ENCODE peak calls at places on chromosomes 1 and 21, in seven cellular contexts. Q is heart left ventricle, D is K562, I is A549, T is prostate gland, N is HCT116, L is uterus. X is an unnamed sample.

GRCh38 chr21:36203603-36203889 is 46.9 kb downstream of the DOP1B start:
- DNase-seq in D (no peak), N (peak), T (no peak), L (no peak), Q (no peak), I (peak), X (no peak)

GRCh38 chr1:70827030-70827429 is 220.6 kb downstream of the PTGER3 start:
- DNase-seq in Q (no peak), N (no peak), I (no peak), D (no peak), L (no peak), T (no peak), X (no peak)

GRCh38 chr1:154956557-154956956 is 658 bp upstream of the PBXIP1 start:
- DNase-seq in T (no peak), Q (no peak), D (no peak), L (no peak), I (no peak), N (no peak), X (no peak)

GRCh38 chr1:44536357-44536756 is 131.3 kb downstream of the RNF220 start:
- DNase-seq in L (no peak), I (no peak), D (no peak), N (no peak), Q (no peak), T (no peak), X (no peak)

GRCh38 chr1:225004396-225004795 is 74.9 kb downstream of the DNAH14 start:
- DNase-seq in N (no peak), Q (no peak), L (no peak), I (peak), T (no peak), D (no peak), X (no peak)

GRCh38 chr1:54275349-54275748 is 75.4 kb downstream of the MRPL37 start:
- DNase-seq in T (peak), Q (peak), L (peak), I (no peak), D (no peak), N (no peak), X (peak)

GRCh38 chr1:6922096-6922931 is 137.1 kb downstream of the CAMTA1 start:
- DNase-seq in L (peak), D (no peak), N (no peak), T (peak), I (no peak), Q (peak), X (peak)

GRCh38 chr21:32331444-32332305 is 33.0 kb downstream of the MRAP start:
- DNase-seq in T (no peak), N (no peak), Q (no peak), D (no peak), I (no peak), L (no peak), X (peak)

GRCh38 chr1:168693197-168693871 is 35.7 kb downstream of the DPT start:
- DNase-seq in Q (no peak), T (no peak), N (no peak), I (no peak), L (no peak), D (no peak), X (no peak)

GRCh38 chr1:41359211-41360073 is 1.8 kb upstream of the FOXO6 start:
- DNase-seq in T (no peak), L (peak), N (no peak), Q (no peak), I (no peak), D (no peak), X (peak)

GRCh38 chr1:93964777-93965200 is 55.6 kb upstream of the GCLM start:
- DNase-seq in N (no peak), Q (no peak), T (no peak), L (no peak), D (no peak), I (peak), X (no peak)

GRCh38 chr1:212974735-212975606 is 24.6 kb downstream of the VASH2 start:
- DNase-seq in D (no peak), Q (no peak), I (no peak), T (no peak), N (no peak), L (no peak), X (no peak)

GRCh38 chr21:45405819-45406762 is 1.1 kb downstream of the COL18A1 start:
- DNase-seq in L (no peak), I (peak), Q (no peak), N (no peak), D (no peak), T (no peak), X (no peak)

GRCh38 chr1:214276786-214277185 is 4.2 kb upstream of the SMYD2 start:
- DNase-seq in D (no peak), N (no peak), I (no peak), L (no peak), Q (no peak), T (no peak), X (no peak)

GRCh38 chr1:185880779-185881333 is 146.7 kb downstream of the HMCN1 start:
- DNase-seq in D (no peak), N (no peak), L (no peak), Q (peak), T (no peak), I (no peak), X (no peak)

GRCh38 chr1:183205196-183205781 is 19.2 kb downstream of the LAMC2 start:
- DNase-seq in L (no peak), D (no peak), T (no peak), N (no peak), I (no peak), Q (no peak), X (no peak)

GRCh38 chr1:218933526-218933925 is 240.2 kb upstream of the LYPLAL1 start:
- DNase-seq in Q (no peak), T (no peak), D (no peak), I (no peak), L (no peak), N (no peak), X (no peak)

GRCh38 chr21:17051054-17051453 is 461.8 kb upstream of the CXADR start:
- DNase-seq in N (no peak), L (no peak), I (no peak), Q (no peak), T (no peak), D (no peak), X (no peak)

GRCh38 chr21:34593423-34593822 is 21.5 kb downstream of the RCAN1 start:
- DNase-seq in I (no peak), N (no peak), L (no peak), D (no peak), Q (no peak), T (no peak), X (no peak)

GRCh38 chr21:31218830-31219608 is 125.0 kb downstream of the TIAM1 start:
- DNase-seq in Q (peak), L (peak), D (no peak), N (peak), I (no peak), T (peak), X (no peak)

GRCh38 chr1:39110325-39110851 is 84.2 kb downstream of the NDUFS5 start:
- DNase-seq in Q (no peak), L (peak), D (no peak), N (no peak), T (no peak), I (no peak), X (no peak)

GRCh38 chr1:56123421-56123820 is 455.9 kb downstream of the PLPP3 start:
- DNase-seq in Q (no peak), L (no peak), N (no peak), T (no peak), I (no peak), D (no peak), X (no peak)

GRCh38 chr21:16176570-16176969 is 446.8 kb downstream of the USP25 start:
- DNase-seq in Q (no peak), I (no peak), L (no peak), N (no peak), T (no peak), D (no peak), X (no peak)

GRCh38 chr1:1063261-1063944 is 10.7 kb downstream of the RNF223 start:
- DNase-seq in Q (no peak), N (no peak), I (no peak), D (no peak), L (no peak), T (no peak), X (no peak)

DNA sequence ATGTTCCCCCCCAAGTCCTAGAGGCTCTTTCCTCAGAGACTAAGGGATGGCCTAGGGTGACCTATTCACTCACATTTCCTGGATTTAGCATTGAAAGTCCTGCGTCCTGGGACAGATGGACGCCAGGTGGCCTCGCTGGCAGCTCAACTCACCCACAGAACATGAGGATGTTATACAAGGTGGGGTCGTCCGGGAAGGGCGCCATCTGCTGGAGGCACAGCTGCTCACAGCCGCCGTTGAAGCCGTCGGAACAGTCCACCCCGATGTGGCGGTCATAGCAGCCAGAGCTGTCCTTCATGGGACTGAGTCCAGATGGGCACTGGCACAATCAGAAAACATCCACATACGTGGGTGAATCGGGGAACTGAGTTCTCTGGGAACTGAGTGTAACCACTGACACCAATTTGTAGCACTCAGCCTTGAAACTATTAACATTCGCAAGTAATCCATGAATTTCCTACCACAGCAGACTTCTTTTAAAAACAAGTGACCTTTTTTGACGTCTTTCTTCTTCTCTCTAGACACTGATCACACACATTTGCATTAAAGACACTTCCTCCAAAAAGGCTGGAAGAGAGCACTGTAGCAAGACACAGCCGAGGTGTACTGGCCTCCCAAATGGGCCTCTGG is 215.4 kb downstream of the ASTN1 start:
- DNase-seq in L (no peak), T (peak), I (peak), Q (peak), N (peak), D (peak), X (no peak)
- TF ChIP-seq CTCF in L (no peak), T (no peak), I (peak), Q (peak), N (peak), D (peak), X (no peak)

DNA sequence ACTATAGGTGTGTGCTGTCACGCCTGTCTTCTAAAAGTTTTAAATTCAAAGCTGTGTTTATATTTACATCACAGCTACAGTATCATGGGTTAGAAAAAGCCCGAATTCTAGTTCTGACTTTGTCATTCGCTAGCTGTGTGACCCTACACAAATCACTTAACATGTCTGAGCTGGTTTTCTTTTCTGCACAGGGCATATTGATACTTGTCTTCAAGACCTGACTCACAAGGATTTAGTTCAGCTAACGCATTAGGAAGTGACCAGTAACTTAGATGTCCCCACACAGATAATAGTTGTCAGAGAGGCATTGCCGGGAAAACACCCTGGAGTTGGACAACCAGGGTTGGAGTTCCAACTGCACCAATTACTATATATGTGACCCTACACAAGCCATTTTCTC is 25.9 kb downstream of the GIPC2 start:
- DNase-seq in T (no peak), Q (no peak), D (no peak), I (no peak), L (no peak), N (no peak), X (no peak)
- TF ChIP-seq POLR2A in T (no peak), Q (no peak), D (no peak), I (no peak), L (no peak), N (no peak), X (no peak)

DNA sequence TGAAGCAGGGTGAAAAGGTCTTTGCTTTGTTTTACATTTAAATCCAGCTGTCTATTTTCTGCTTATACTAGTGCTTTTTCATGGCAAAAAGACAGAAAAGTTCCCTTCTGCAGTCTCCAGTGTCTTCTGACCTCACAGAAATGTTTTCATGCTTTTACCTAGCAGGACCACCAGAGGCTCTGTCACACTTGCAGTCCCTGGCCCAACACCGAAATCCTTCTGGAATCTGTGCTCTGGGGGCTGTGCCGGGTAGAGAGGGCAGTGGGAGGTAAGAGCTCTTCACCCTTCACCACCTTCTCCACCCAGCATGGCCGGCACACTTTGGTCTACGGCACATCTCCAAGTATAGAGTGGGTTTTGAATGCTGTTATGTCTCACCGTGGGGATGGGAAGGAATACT is 20.8 kb downstream of the GNAT2 start:
- DNase-seq in I (no peak), D (peak), L (no peak), Q (no peak), T (no peak), N (no peak), X (no peak)
- TF ChIP-seq CTCF in I (no peak), D (peak), L (no peak), Q (no peak), T (no peak), N (no peak), X (no peak)

DNA sequence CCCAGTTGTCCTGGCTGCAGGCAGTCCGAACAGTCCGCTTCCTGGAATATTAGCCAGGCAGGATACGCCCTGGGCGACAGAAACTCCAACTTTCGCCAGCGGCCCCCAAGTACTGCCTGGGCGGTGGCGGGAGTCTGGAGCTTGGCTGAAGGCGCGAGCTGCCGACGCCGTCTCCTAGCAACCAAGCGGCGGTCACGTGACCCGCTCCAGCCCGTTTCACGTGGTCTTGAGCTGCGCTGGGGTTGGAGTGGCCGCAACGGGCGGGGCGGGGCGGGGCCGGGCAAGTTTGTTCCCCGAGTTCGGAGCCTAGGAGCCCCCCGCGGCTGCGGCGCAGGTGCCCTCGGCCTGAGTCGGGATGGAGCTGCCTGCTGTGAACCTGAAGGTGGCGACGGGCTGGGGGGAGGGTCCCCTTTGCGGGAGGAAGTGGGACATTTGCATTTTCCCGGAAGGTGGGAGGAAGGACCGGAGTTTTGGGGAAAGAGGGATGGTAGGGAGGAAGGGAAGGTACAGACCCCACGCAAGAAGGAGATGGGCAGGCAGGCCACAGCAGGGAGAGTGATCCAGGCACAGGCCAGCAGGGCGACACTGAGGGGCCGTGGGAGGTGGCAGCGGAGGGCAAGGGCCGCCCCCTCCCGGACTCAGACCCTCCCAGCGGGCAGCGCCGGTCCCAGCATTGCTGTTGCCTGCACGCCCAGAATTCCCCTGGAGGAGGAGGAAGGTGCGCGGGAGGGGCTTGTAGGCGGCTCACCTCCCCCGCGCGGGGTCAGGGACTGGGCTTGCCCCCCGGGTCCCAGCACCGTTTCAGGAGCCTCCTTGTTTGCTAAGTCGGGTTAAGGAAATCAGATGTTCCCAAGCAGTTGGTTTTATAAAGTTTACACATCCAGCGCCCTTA is at the start of gene AGTRAP:
- DNase-seq in I (peak), D (peak), T (peak), Q (peak), N (peak), L (peak), X (peak)
- TF ChIP-seq POLR2A in I (peak), D (peak), T (peak), Q (no peak), N (peak), L (peak), X (no peak)

DNA sequence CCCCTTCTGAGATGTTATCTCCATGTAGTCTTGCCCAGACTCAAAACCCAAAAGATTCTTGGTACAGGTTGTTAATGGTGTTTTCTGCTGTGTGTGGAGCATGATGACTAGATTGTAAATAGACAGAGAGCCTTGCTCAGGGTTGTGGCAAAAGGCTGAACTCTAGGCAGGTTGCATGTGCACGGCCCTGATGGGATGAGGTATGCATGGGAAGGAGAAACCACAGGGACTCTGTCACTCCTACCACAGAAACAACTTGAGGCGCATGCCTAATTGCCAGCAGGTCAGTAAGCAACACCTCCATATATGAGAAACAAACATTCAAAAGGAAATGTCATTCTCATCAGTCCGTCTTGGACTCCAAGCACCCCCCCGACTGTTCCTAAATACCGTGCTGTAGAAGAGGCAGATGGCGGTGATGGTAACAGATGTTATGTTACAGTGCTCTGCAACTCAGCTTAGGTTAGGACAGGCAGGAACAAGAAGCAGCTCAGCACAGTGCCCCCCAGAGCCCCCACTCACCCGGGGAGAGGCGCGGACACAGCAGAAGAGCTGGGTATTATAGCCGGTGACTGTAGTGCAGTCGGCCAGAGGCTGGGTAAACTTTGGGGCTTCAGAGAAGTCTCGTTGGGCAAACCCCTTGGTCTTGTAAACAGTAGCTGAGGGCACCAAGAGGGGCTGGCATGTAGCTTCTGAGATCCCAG is 10.9 kb downstream of the MYBPHL start:
- DNase-seq in L (no peak), N (no peak), Q (no peak), I (no peak), T (no peak), D (no peak), X (no peak)
- TF ChIP-seq CTCF in L (no peak), N (no peak), Q (no peak), I (no peak), T (no peak), D (peak), X (no peak)

GRCh38 chr1:151146416-151147131 is at the start of gene SEMA6C:
- DNase-seq in T (peak), Q (peak), N (peak), L (peak), I (peak), D (peak), X (peak)
- TF ChIP-seq POLR2A in T (peak), Q (peak), N (no peak), L (peak), I (peak), D (peak), X (peak)

GRCh38 chr1:17338706-17339493 is 30.9 kb downstream of the PADI4 start:
- DNase-seq in N (no peak), D (no peak), Q (no peak), L (no peak), I (no peak), T (no peak), X (no peak)
- TF ChIP-seq CTCF in N (no peak), D (peak), Q (no peak), L (no peak), I (no peak), T (no peak), X (no peak)